ENCODE peak calls at places on chromosomes 5 and 9, in five cellular contexts. U, O, V, Y and G are unnamed samples.

GRCh38 chr5:59020611-59021285 is 437.9 kb downstream of the RAB3C start:
- DNase-seq in Y (no peak), O (no peak), U (no peak), V (no peak), G (no peak)

GRCh38 chr5:26719824-26720223 is 318.6 kb downstream of the CDH9 start:
- DNase-seq in V (no peak), Y (no peak), U (no peak), O (no peak), G (no peak)

GRCh38 chr9:134640491-134641172 is 971 bp upstream of the COL5A1 start:
- DNase-seq in Y (no peak), V (no peak), O (no peak), U (no peak), G (no peak)

GRCh38 chr5:83244516-83244915 is 167.2 kb downstream of the XRCC4 start:
- DNase-seq in U (no peak), Y (no peak), O (no peak), V (no peak), G (no peak)

GRCh38 chr5:177427211-177427822 is 841 bp downstream of the GRK6 start:
- DNase-seq in Y (no peak), U (no peak), O (no peak), V (peak; percentile 15), G (no peak)

GRCh38 chr5:57862471-57863282 is 380.1 kb upstream of the ACTBL2 start:
- DNase-seq in Y (no peak), V (no peak), U (no peak), O (no peak), G (no peak)

GRCh38 chr9:98074119-98074990 is 17.8 kb downstream of the NANS start:
- DNase-seq in V (peak; percentile 60), Y (no peak), O (peak; percentile 84), U (peak; percentile 75), G (peak; percentile 77)

GRCh38 chr9:84136119-84136868 is 155.7 kb downstream of the RMI1 start:
- DNase-seq in U (no peak), Y (peak; percentile 34), O (no peak), V (no peak), G (no peak)

GRCh38 chr9:134630393-134630790 is 11.2 kb upstream of the COL5A1 start:
- DNase-seq in V (no peak), U (peak; percentile 7), O (peak; percentile 71), Y (peak; percentile 20), G (no peak)

GRCh38 chr5:151628112-151628823 is 37.1 kb upstream of the FAT2 start:
- DNase-seq in Y (no peak), V (no peak), U (no peak), O (peak; percentile 92), G (no peak)

GRCh38 chr9:112375361-112375760 is 4.5 kb upstream of the HSDL2 start:
- DNase-seq in U (no peak), Y (no peak), V (no peak), O (no peak), G (no peak)

GRCh38 chr9:38171538-38171884 is 102.5 kb upstream of the SHB start:
- DNase-seq in V (no peak), O (no peak), U (no peak), Y (no peak), G (no peak)